ENCODE peak calls at places on chromosomes 5 and 9, in four cellular contexts. T, N, W and R are unnamed samples.

GRCh38 chr5:172540099-172540870 is 86.0 kb upstream of the SH3PXD2B start:
- DNase-seq in W (no peak), T (no peak), N (no peak), R (no peak)

GRCh38 chr5:1709186-1709803 is 90.3 kb downstream of the MRPL36 start:
- DNase-seq in T (no peak), W (no peak), N (no peak), R (no peak)

GRCh38 chr5:54160329-54160728 is 150.0 kb downstream of the ARL15 start:
- DNase-seq in T (no peak), N (no peak), W (no peak), R (no peak)

GRCh38 chr5:142808778-142809606 is 38.8 kb downstream of the ARHGAP26 start:
- DNase-seq in T (no peak), W (no peak), N (no peak), R (no peak)

GRCh38 chr5:178483620-178484019 is 106.6 kb downstream of the COL23A1 start:
- DNase-seq in W (no peak), N (no peak), T (no peak), R (no peak)

GRCh38 chr9:113705938-113706519 is 170.1 kb upstream of the ZNF618 start:
- DNase-seq in N (no peak), W (no peak), T (no peak), R (no peak)

GRCh38 chr5:127934791-127935256 is 148.7 kb upstream of the SLC12A2 start:
- DNase-seq in W (peak), N (peak), T (peak), R (no peak)

GRCh38 chr5:155998258-155998657 is 328.7 kb upstream of the SGCD start:
- DNase-seq in T (no peak), N (no peak), W (no peak), R (peak)

GRCh38 chr9:127805620-127806019 is 2.9 kb downstream of the FPGS start:
- DNase-seq in W (peak), T (no peak), N (peak), R (no peak)

GRCh38 chr5:43649256-43649655 is 46.3 kb downstream of the NNT start:
- DNase-seq in W (no peak), T (peak), N (peak), R (no peak)

GRCh38 chr9:137607141-137607857 is 1.8 kb downstream of the ARRDC1 start:
- DNase-seq in N (peak), W (no peak), T (no peak), R (no peak)

GRCh38 chr5:161096006-161096405 is 244.0 kb upstream of the ATP10B start:
- DNase-seq in W (no peak), T (peak), N (no peak), R (no peak)

GRCh38 chr5:73446631-73447233 is 1.8 kb downstream of the FOXD1 start:
- DNase-seq in W (no peak), N (peak), T (no peak), R (no peak)

GRCh38 chr5:53405396-53405795 is 75.0 kb upstream of the FST start:
- DNase-seq in T (no peak), W (no peak), N (peak), R (no peak)

GRCh38 chr9:33320230-33320567 is 29.9 kb downstream of the NFX1 start:
- DNase-seq in W (no peak), T (no peak), N (no peak), R (no peak)

GRCh38 chr5:76256116-76256889 is 146.8 kb upstream of the IQGAP2 start:
- DNase-seq in N (peak), W (peak), T (peak), R (peak)

GRCh38 chr5:157348049-157348400 is 82.1 kb downstream of the CYFIP2 start:
- DNase-seq in T (no peak), N (no peak), W (no peak), R (no peak)

GRCh38 chr9:97990259-97990658 is 7.1 kb downstream of the ANP32B start:
- DNase-seq in T (peak), W (no peak), N (peak), R (no peak)

GRCh38 chr5:9361835-9362234 is 184.0 kb downstream of the SEMA5A start:
- DNase-seq in N (peak), W (peak), T (no peak), R (peak)

GRCh38 chr5:100623719-100624118 is 88.5 kb downstream of the FAM174A start:
- DNase-seq in W (no peak), T (peak), N (peak), R (peak)

GRCh38 chr9:109101810-109102209 is 17.9 kb downstream of the TMEM245 start:
- DNase-seq in N (peak), W (peak), T (peak), R (no peak)

GRCh38 chr9:109251080-109251775 is 69.6 kb downstream of the EPB41L4B start:
- DNase-seq in T (peak), N (peak), W (no peak), R (no peak)

GRCh38 chr5:34675857-34676256 is 19.7 kb downstream of the RAI14 start:
- DNase-seq in W (no peak), T (no peak), N (no peak), R (no peak)

GRCh38 chr5:43485406-43485805 is 1.7 kb upstream of the TMEM267 start:
- DNase-seq in N (no peak), T (no peak), W (no peak), R (no peak)

GRCh38 chr5:146334074-146334533 is 4.5 kb upstream of the POU4F3 start:
- DNase-seq in T (no peak), N (no peak), W (no peak), R (no peak)

GRCh38 chr9:16626577-16627130 is 243.8 kb downstream of the BNC2 start:
- DNase-seq in W (no peak), N (peak), T (peak), R (no peak)

GRCh38 chr9:16519001-16519400 is 351.5 kb downstream of the BNC2 start:
- DNase-seq in T (no peak), N (no peak), W (no peak), R (no peak)

GRCh38 chr9:92680166-92681119 is 10.5 kb upstream of the IPPK start:
- DNase-seq in W (no peak), T (peak), N (no peak), R (no peak)

GRCh38 chr9:79572032-79572890 is 496 bp downstream of the TLE4 start:
- DNase-seq in W (no peak), N (peak), T (no peak), R (peak)

GRCh38 chr5:83512051-83512745 is 40.7 kb downstream of the VCAN start:
- DNase-seq in T (peak), N (peak), W (no peak), R (no peak)

GRCh38 chr9:134396258-134396742 is 70.0 kb downstream of the RXRA start:
- DNase-seq in W (no peak), N (no peak), T (no peak), R (no peak)

GRCh38 chr5:126534543-126534942 is 60.5 kb downstream of the ALDH7A1 start:
- DNase-seq in N (no peak), T (no peak), W (no peak), R (no peak)

GRCh38 chr5:110951373-110951791 is 120.1 kb upstream of the TSLP start:
- DNase-seq in N (no peak), W (no peak), T (peak), R (no peak)

GRCh38 chr5:157828031-157828948 is 30.7 kb downstream of the CLINT1 start:
- DNase-seq in W (no peak), N (peak), T (peak), R (peak)

GRCh38 chr5:35405938-35406337 is 175.7 kb upstream of the PRLR start:
- DNase-seq in N (no peak), T (no peak), W (no peak), R (no peak)

GRCh38 chr5:174535691-174536090 is 188.7 kb upstream of the MSX2 start:
- DNase-seq in N (peak), W (peak), T (peak), R (no peak)

GRCh38 chr9:124743686-124744348 is 27.3 kb downstream of the NR6A1 start:
- DNase-seq in T (peak), W (no peak), N (peak), R (no peak)

GRCh38 chr5:131944700-131945550 is 538 bp downstream of the MEIKIN start:
- DNase-seq in T (no peak), W (no peak), N (no peak), R (no peak)

GRCh38 chr9:34072868-34073590 is 24.3 kb upstream of the UBAP2 start:
- DNase-seq in T (peak), N (peak), W (no peak), R (no peak)

GRCh38 chr5:80973027-80973426 is 12.9 kb downstream of the RASGRF2 start:
- DNase-seq in W (no peak), T (no peak), N (no peak), R (peak)

GRCh38 chr5:113450366-113451328 is 15.9 kb upstream of the TSSK1B start:
- DNase-seq in N (peak), T (peak), W (no peak), R (no peak)
- TF ChIP-seq EZH2 in N (no peak), T (no peak), W (no peak), R (no peak)

GRCh38 chr5:149779071-149779470 is 49.0 kb downstream of the PPARGC1B start:
- DNase-seq in T (no peak), W (no peak), N (no peak), R (no peak)
- H3K27ac ChIP-seq in T (no peak), W (no peak), N (no peak), R (no peak)

GRCh38 chr5:147508711-147509040 is 1.2 kb downstream of the DPYSL3 start:
- DNase-seq in N (peak), T (no peak), W (no peak), R (no peak)

GRCh38 chr5:147507480-147508126 is 2.3 kb downstream of the DPYSL3 start:
- DNase-seq in T (peak), N (peak), W (no peak), R (no peak)

GRCh38 chr5:147510885-147511284 is 1.0 kb upstream of the DPYSL3 start:
- DNase-seq in T (no peak), W (no peak), N (no peak), R (no peak)

GRCh38 chr5:147509710-147510651 is at the start of gene DPYSL3:
- DNase-seq in T (peak), W (peak), N (peak), R (no peak)

GRCh38 chr5:147509041-147509709 is 693 bp downstream of the DPYSL3 start:
- DNase-seq in W (no peak), N (no peak), T (no peak), R (no peak)
- TF ChIP-seq EZH2 in W (no peak), N (no peak), T (no peak), R (no peak)

GRCh38 chr5:77850536-77851228 is 74.5 kb upstream of the TBCA start:
- DNase-seq in T (no peak), N (no peak), W (no peak), R (no peak)
- H3K27ac ChIP-seq in T (no peak), N (no peak), W (no peak), R (no peak)

GRCh38 chr5:66436721-66437120 is 159.5 kb upstream of the MAST4 start:
- DNase-seq in T (no peak), N (no peak), W (peak), R (no peak)

GRCh38 chr5:66443462-66444130 is 152.6 kb upstream of the MAST4 start:
- DNase-seq in T (peak), W (no peak), N (peak), R (no peak)

GRCh38 chr5:66442951-66443445 is 153.2 kb upstream of the MAST4 start:
- DNase-seq in N (peak), W (no peak), T (peak), R (no peak)

DNA sequence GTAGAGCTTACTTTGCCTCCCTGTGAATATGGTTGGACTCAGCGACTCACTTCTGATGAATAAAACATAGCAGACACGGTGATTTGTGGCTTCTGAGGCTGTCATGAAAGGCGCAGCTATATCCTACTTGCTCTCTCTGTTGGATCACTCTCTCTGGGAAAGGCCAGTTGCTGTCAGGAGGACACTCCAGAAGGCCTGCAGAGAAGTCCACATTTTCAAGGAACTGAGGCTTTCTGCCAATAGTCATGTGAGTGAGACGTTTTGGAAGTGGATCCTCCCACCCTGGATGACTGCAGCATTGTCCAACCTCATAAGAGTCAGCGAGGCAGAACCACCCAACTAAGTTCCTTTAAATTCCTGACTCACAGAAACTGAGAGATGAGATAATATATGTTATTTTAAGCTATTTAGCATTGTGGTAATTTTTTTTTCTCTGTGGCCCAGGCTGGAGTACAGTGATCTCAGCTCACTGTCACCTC is 156.0 kb upstream of the MAST4 start:
- DNase-seq in N (peak), T (peak), W (no peak), R (no peak)
- TF ChIP-seq EZH2 in N (no peak), T (no peak), W (no peak), R (no peak)

DNA sequence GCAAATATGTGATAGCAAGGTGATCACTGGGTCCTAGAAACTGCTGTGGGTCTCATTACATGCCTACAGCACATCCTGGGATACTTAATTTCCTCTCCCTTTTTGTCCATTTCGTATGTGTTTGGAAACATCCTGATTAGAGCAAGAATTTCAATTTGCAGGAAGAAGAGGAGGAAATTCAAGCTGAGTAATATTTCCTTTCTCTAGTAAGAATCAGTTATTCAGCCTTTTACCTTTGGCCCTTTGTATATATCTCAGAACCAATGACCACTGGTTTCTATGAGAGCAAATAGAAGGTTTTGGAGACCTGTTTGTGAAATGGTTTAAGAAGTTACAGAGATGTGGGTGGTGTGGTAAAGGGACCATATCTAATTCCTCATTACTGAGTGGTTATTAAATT is 171.6 kb downstream of the RMI1 start:
- DNase-seq in N (no peak), W (no peak), T (no peak), R (no peak)
- H3K27ac ChIP-seq in N (no peak), W (no peak), T (no peak), R (no peak)

GRCh38 chr5:180673371-180674252 is 24.2 kb upstream of the FLT4 start:
- DNase-seq in W (no peak), N (no peak), T (no peak), R (no peak)
- TF ChIP-seq EZH2 in W (no peak), N (no peak), T (peak), R (peak)

DNA sequence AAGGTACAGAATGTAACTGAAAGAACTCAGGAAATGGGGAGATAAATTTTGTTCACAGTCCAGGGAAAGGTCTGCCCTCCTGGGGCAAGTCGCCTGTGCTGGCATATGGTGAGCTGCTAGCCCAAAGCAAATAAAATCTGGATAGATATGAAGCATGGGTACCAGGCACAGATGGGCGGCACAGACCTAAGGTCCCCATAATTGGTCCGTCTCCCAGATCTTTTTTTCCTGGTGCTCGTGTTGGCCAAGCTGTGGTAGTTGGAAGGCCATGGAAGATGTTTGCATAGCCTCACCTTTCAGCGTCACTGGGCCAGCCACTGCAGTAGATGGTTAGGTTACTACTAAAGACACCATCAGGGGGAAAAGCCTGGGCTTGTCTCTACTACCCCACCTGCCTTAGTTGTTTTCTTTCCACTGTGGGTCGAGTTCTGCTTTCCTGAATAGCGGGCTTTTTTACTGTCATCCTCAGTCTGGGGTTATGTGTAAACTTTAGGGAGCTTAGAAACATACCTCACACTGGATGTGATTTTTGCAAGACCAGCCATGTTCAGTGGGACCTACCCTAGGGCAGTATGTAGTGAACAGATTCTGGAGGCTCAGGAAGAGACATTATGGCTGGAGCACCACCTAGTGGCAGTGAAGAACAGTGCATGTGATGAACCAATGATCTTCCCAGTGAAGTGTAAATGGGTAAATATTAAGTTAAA is 24.2 kb upstream of the GLRX start:
- DNase-seq in N (peak), W (no peak), T (no peak), R (no peak)
- H3K27ac ChIP-seq in N (no peak), W (no peak), T (no peak), R (no peak)

DNA sequence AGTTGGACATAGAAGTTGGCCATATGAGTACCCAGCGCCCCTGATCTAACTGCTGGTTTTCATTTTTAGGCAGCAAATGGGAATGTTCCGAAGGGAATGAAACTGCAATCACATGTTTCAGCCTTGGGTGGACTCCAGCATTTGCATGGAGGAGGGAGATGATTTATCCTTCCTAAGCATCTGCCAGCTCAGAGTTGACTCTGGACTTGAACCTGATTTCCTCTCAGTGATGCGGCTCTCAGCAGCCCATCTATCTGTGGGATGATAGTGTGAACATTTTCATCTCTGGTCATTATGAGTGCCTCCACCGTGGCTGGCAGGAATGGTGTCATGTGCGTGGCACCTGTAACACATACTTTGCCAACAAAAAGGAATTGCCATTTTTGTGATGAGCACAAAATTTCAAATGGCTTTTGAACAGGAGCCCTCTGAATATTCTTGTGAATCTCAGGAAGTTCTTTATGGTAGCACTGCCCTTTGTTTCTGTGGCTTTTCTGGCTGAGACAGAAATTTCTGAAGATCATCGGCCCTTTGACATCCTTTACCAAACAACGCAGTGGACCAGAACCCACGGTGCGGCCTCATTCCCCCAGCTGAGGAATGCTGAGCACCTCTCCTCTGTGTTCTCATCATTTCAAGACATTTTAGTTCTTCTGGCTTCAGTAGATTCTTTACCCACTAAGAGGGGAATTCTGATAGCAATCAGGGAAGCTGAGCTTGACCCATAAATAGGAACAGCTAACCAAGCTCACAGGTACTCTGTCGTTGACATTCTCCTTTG is 28.5 kb downstream of the FUBP3 start:
- DNase-seq in W (no peak), N (peak), T (peak), R (no peak)
- TF ChIP-seq EZH2 in W (no peak), N (no peak), T (no peak), R (no peak)